ENCODE peak calls at places on chromosomes 3 and 15, in eight cellular contexts. M is fibroblast of lung, Q is PC-9, W is pancreas, L is transverse colon, J is brain microvascular endothelial cell, N is HL-60, S is vagina. I is an unnamed sample.

GRCh38 chr3:126807795-126808194 is 103.8 kb downstream of the CHCHD6 start:
- DNase-seq in M (no peak), Q (no peak), W (no peak), L (no peak), J (no peak), N (no peak), S (no peak), I (no peak)

GRCh38 chr3:48594431-48595049 is 589 bp downstream of the COL7A1 start:
- DNase-seq in M (peak; percentile 43), Q (peak; percentile 46), W (no peak), L (no peak), J (no peak), N (no peak), S (no peak), I (peak; percentile 58)

GRCh38 chr3:159171333-159171732 is 369.5 kb downstream of the MFSD1 start:
- DNase-seq in M (no peak), Q (no peak), W (no peak), L (no peak), J (no peak), N (no peak), S (no peak), I (no peak)

GRCh38 chr3:5754602-5755001 is 567.1 kb downstream of the EDEM1 start:
- DNase-seq in M (no peak), Q (no peak), W (no peak), L (no peak), J (no peak), N (peak; percentile 13), S (no peak), I (peak; percentile 45)

GRCh38 chr15:51227967-51228783 is 110.2 kb downstream of the CYP19A1 start:
- DNase-seq in M (peak; percentile 88), Q (peak; percentile 27), W (no peak), L (no peak), J (peak; percentile 80), N (peak; percentile 77), S (no peak), I (peak; percentile 56)

GRCh38 chr3:15501126-15501525 is 20.4 kb downstream of the COLQ start:
- DNase-seq in M (no peak), Q (no peak), W (no peak), L (no peak), J (no peak), N (no peak), S (no peak), I (no peak)

GRCh38 chr3:42264399-42265058 is 1.5 kb downstream of the CCK start:
- DNase-seq in M (peak; percentile 28), Q (no peak), W (peak; percentile 66), L (peak; percentile 19), J (peak; percentile 37), N (no peak), S (no peak), I (no peak)

GRCh38 chr15:47773163-47773562 is 55.9 kb downstream of the SEMA6D start:
- DNase-seq in M (no peak), Q (no peak), W (no peak), L (no peak), J (no peak), N (no peak), S (no peak), I (no peak)

GRCh38 chr15:27454281-27455060 is 483.5 kb downstream of the GABRG3 start:
- DNase-seq in M (peak; percentile 74), Q (no peak), W (no peak), L (no peak), J (peak; percentile 28), N (no peak), S (no peak), I (peak; percentile 56)

GRCh38 chr3:184377374-184377773 is 633 bp downstream of the THPO start:
- DNase-seq in M (no peak), Q (no peak), W (no peak), L (no peak), J (no peak), N (no peak), S (no peak), I (no peak)
- H3K27me3 ChIP-seq in M (peaks cover 37% of the 10 kb centered on the region), Q (peaks cover 82% of the 10 kb centered on the region), W (no peaks in the 10 kb centered on the region), L (peaks cover 61% of the 10 kb centered on the region), J (peaks cover 47% of the 10 kb centered on the region), N (peaks cover 46% of the 10 kb centered on the region), S (no peaks in the 10 kb centered on the region), I (peaks cover 6% of the 10 kb centered on the region)

DNA sequence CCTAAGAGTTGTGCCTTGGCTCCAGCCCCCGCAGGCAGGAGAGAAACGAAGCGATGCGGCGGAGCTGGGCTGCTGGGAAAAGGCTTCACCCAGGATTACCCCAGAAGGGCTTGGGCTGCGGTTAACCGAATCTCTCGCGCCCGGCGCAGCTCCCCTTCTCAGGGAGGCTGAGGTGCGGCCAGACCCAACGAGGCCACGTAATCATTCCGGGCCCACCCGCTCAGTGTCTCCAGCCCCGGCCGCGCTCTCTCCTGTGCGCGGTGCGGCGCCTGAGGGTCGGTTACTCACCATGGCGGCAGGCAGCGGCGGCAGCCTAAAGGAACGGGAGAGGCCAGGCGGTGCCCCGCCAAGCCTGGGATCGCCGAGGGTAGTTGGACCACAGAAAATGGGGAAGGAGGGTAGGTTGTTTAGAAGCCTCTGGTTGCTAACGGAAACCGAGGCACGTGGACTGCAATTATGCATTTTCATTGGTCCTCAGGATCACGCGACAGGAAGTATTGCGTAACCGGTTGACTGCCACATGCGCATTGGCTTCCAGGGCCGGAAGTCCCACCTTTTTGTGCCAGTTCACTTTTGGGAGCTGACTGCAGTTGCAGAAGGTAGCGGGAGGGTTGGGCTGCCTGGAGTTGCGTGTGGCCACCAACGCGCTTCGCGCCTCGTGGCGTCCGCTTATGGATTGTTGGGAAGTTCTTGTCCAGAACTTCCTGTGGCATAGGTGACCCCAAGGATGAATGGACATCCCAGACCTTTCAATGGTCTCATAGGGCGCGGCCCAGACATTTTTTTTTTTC is at the start of gene LZTFL1:
- DNase-seq in M (peak; percentile 98), Q (peak; percentile 87), W (peak; percentile 82), L (peak; percentile 94), J (peak; percentile 99), N (peak; percentile 100), S (no peak), I (peak; percentile 72)
- H3K27me3 ChIP-seq in M (peaks cover 3% of the 10 kb centered on the region), Q (no peaks in the 10 kb centered on the region), W (no peaks in the 10 kb centered on the region), L (peaks cover 1% of the 10 kb centered on the region), J (peaks cover 3% of the 10 kb centered on the region), N (no peaks in the 10 kb centered on the region), S (no peaks in the 10 kb centered on the region), I (no peaks in the 10 kb centered on the region)

GRCh38 chr3:148861277-148861869 is 3.7 kb upstream of the CPA3 start:
- DNase-seq in M (peak; percentile 74), Q (no peak), W (no peak), L (no peak), J (no peak), N (peak; percentile 3), S (no peak), I (peak; percentile 36)

GRCh38 chr3:148863814-148864213 is 1.3 kb upstream of the CPA3 start:
- DNase-seq in M (no peak), Q (no peak), W (no peak), L (no peak), J (no peak), N (no peak), S (no peak), I (no peak)

GRCh38 chr3:148866261-148866660 is 1.2 kb downstream of the CPA3 start:
- DNase-seq in M (no peak), Q (no peak), W (no peak), L (no peak), J (peak; percentile 62), N (no peak), S (no peak), I (peak; percentile 73)

GRCh38 chr3:148863297-148863696 is 1.8 kb upstream of the CPA3 start:
- DNase-seq in M (no peak), Q (no peak), W (no peak), L (no peak), J (no peak), N (no peak), S (no peak), I (no peak)

DNA sequence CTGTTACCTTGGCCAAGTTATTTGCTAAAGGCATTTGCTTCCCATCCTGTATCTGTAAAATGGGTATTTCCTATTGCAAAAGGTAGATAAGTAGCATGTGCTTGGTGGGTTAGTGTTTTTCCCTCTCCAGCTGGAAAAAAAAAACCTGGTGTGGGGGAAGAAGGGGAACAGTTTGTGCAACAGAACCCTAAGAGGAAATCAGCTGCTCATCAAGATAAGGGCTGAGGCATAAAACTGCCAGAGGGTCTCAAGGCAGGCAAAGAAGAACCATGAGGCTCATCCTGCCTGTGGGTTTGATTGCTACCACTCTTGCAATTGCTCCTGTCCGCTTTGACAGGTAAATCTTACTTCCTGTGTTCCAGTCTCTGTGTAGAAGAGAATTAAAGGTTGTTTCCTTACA is at the start of gene CPA3:
- DNase-seq in M (no peak), Q (no peak), W (no peak), L (no peak), J (no peak), N (no peak), S (no peak), I (no peak)
- H3K27me3 ChIP-seq in M (no peaks in the 10 kb centered on the region), Q (no peaks in the 10 kb centered on the region), W (no peaks in the 10 kb centered on the region), L (no peaks in the 10 kb centered on the region), J (no peaks in the 10 kb centered on the region), N (no peaks in the 10 kb centered on the region), S (no peaks in the 10 kb centered on the region), I (no peaks in the 10 kb centered on the region)

GRCh38 chr3:193940526-193940925 is 195.4 kb upstream of the HES1 start:
- DNase-seq in M (no peak), Q (no peak), W (no peak), L (no peak), J (no peak), N (no peak), S (no peak), I (no peak)

GRCh38 chr3:193941486-193941885 is 194.5 kb upstream of the HES1 start:
- DNase-seq in M (no peak), Q (no peak), W (no peak), L (no peak), J (no peak), N (no peak), S (no peak), I (no peak)

GRCh38 chr3:193942516-193943055 is 193.4 kb upstream of the HES1 start:
- DNase-seq in M (no peak), Q (peak; percentile 93), W (no peak), L (no peak), J (no peak), N (no peak), S (no peak), I (no peak)

GRCh38 chr3:193939527-193939926 is 196.4 kb upstream of the HES1 start:
- DNase-seq in M (no peak), Q (no peak), W (no peak), L (no peak), J (no peak), N (no peak), S (no peak), I (no peak)

DNA sequence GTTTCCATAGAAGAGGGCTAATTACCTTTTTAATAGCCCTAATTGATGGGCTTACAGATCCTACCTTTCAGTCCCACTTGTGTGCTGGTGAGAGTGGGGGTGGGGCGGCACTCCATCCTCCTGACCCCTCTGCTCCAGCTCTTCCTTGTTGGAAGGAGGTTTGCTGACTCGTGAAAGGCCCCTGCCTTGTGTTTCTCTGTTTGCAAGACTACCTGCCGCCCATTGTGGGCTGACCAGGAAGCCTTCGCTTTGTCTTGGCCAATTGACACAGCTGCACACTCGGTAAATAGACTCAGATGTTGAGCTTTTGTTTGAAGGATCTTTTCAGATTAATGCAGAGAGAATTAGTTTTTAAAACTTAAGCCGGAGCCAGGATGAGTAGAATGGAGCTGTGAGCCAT is 197.3 kb upstream of the HES1 start:
- DNase-seq in M (no peak), Q (no peak), W (no peak), L (no peak), J (no peak), N (no peak), S (no peak), I (no peak)
- H3K27me3 ChIP-seq in M (no peaks in the 10 kb centered on the region), Q (no peaks in the 10 kb centered on the region), W (no peaks in the 10 kb centered on the region), L (no peaks in the 10 kb centered on the region), J (peaks cover 19% of the 10 kb centered on the region), N (no peaks in the 10 kb centered on the region), S (no peaks in the 10 kb centered on the region), I (no peaks in the 10 kb centered on the region)

GRCh38 chr15:45391746-45392711 is 13.7 kb upstream of the GATM start:
- DNase-seq in M (no peak), Q (no peak), W (no peak), L (no peak), J (no peak), N (no peak), S (no peak), I (no peak)
- H3K27me3 ChIP-seq in M (peaks cover 3% of the 10 kb centered on the region), Q (no peaks in the 10 kb centered on the region), W (no peaks in the 10 kb centered on the region), L (no peaks in the 10 kb centered on the region), J (peaks cover 2% of the 10 kb centered on the region), N (peaks cover 10% of the 10 kb centered on the region), S (no peaks in the 10 kb centered on the region), I (peaks cover 66% of the 10 kb centered on the region)